ENCODE peak calls at places on chromosome 21, in nine cellular contexts. G, C, N, V, W, D, Z, K and Q are unnamed samples.
A peak's percentile ranks its signal among the peaks of the same experiment; 100 is the strongest.

GRCh38 chr21:35212393-35213127 is 163.5 kb upstream of the RUNX1 start:
- DNase-seq in G (no peak), C (no peak), N (no peak), V (no peak), W (no peak), D (peak; percentile 81), Z (no peak), K (no peak), Q (peak; percentile 49)

GRCh38 chr21:35559128-35559831 is 501.0 kb downstream of the SETD4 start:
- DNase-seq in G (peak; percentile 81), C (no peak), N (no peak), V (no peak), W (no peak), D (peak; percentile 95), Z (no peak), K (peak; percentile 54), Q (peak; percentile 97)

GRCh38 chr21:35363458-35363857 is 314.4 kb upstream of the RUNX1 start:
- DNase-seq in G (no peak), C (no peak), N (no peak), V (no peak), W (no peak), D (no peak), Z (no peak), K (no peak), Q (no peak)

GRCh38 chr21:42923553-42924432 is 1.6 kb downstream of the ERVH48-1 start:
- DNase-seq in G (peak; percentile 81), C (peak; percentile 84), N (peak; percentile 67), V (peak; percentile 73), W (no peak), D (peak; percentile 86), Z (peak; percentile 93), K (peak; percentile 67), Q (peak; percentile 87)

GRCh38 chr21:23601549-23601948 is 2005.7 kb downstream of the MRPL39 start:
- DNase-seq in G (no peak), C (no peak), N (no peak), V (no peak), W (no peak), D (no peak), Z (no peak), K (no peak), Q (no peak)

GRCh38 chr21:41648591-41649031 is 118.2 kb downstream of the RIPK4 start:
- DNase-seq in G (no peak), C (no peak), N (no peak), V (no peak), W (no peak), D (peak; percentile 78), Z (no peak), K (no peak), Q (peak; percentile 31)

GRCh38 chr21:45963225-45963555 is 18.4 kb upstream of the COL6A1 start:
- DNase-seq in G (no peak), C (no peak), N (no peak), V (no peak), W (no peak), D (peak; percentile 52), Z (no peak), K (no peak), Q (no peak)

GRCh38 chr21:35927262-35927661 is 133.1 kb downstream of the SETD4 start:
- DNase-seq in G (no peak), C (no peak), N (no peak), V (no peak), W (no peak), D (no peak), Z (no peak), K (no peak), Q (no peak)

GRCh38 chr21:45466330-45467220 is 61.6 kb downstream of the COL18A1 start:
- DNase-seq in G (no peak), C (no peak), N (peak; percentile 38), V (no peak), W (peak; percentile 59), D (no peak), Z (no peak), K (no peak), Q (no peak)

GRCh38 chr21:45372732-45373355 is 32.1 kb upstream of the COL18A1 start:
- DNase-seq in G (no peak), C (no peak), N (peak; percentile 23), V (peak; percentile 23), W (peak; percentile 48), D (peak; percentile 22), Z (no peak), K (no peak), Q (no peak)

DNA sequence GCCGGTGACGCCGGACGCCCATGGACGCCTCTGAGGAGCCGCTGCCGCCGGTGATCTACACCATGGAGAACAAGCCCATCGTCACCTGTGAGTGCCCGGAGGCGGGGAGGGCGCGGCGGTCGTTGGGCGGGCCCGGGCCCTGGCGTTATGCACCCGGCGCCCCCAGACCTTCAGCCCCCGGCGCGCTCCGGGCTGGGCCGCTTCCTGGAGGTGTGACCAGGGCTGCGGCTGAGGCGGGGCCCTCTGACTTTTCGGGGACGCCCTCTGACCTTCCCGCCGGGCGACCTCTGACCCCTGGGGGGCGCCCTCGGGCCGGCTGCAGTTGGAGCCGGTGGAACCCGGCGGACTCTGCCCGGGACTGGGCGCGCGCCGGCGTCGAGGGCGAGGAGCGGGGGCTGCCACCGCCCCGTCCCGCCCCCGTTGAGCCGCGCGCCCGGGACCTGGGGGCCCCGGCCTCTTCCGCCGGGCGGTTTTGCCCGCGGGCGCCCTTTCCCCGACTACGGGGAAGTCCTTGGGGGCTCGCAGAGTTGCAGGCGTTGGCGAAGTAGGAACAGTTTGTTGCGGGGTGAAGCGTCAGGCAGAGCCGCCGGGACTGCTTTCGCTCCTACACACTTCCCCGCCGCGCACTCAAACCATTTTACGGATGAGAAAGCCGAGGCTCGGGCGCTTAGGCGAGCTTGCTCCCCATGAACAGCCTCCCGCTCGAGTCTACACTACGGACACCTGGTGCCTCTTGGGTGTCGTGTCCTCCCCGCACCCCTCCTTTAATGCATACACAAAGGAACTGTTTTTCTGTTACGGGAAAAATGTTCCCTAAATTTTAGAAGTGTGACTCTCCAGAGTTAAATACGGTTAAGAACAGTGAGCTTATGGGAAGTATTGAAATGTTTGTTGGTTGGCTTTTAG is 618 bp downstream of the TRAPPC10 start:
- DNase-seq in G (no peak), C (peak; percentile 88), N (peak; percentile 82), V (peak; percentile 33), W (peak; percentile 92), D (peak; percentile 13), Z (peak; percentile 95), K (peak; percentile 54), Q (no peak)
- TF ChIP-seq CTCF in G (no peak), C (peak; percentile 52), N (no peak), V (no peak), W (no peak), D (peak; percentile 10), Z (peak; percentile 65), K (no peak), Q (no peak)

GRCh38 chr21:38944903-38945302 is 139.2 kb downstream of the ETS2 start:
- DNase-seq in G (no peak), C (peak; percentile 44), N (no peak), V (no peak), W (no peak), D (no peak), Z (no peak), K (no peak), Q (no peak)
- TF ChIP-seq CTCF in G (no peak), C (no peak), N (no peak), V (no peak), W (no peak), D (no peak), Z (no peak), K (no peak), Q (no peak)

GRCh38 chr21:32708069-32708468 is 19.7 kb downstream of the SYNJ1 start:
- DNase-seq in G (no peak), C (no peak), N (no peak), V (no peak), W (no peak), D (no peak), Z (no peak), K (no peak), Q (no peak)

GRCh38 chr21:32712043-32712442 is 15.8 kb downstream of the SYNJ1 start:
- DNase-seq in G (no peak), C (no peak), N (no peak), V (no peak), W (no peak), D (no peak), Z (no peak), K (no peak), Q (peak; percentile 22)

GRCh38 chr21:32712641-32713040 is 15.2 kb downstream of the SYNJ1 start:
- DNase-seq in G (no peak), C (no peak), N (no peak), V (no peak), W (no peak), D (no peak), Z (no peak), K (no peak), Q (no peak)

GRCh38 chr21:32710987-32711386 is 16.8 kb downstream of the SYNJ1 start:
- DNase-seq in G (no peak), C (no peak), N (no peak), V (no peak), W (no peak), D (no peak), Z (no peak), K (no peak), Q (no peak)

DNA sequence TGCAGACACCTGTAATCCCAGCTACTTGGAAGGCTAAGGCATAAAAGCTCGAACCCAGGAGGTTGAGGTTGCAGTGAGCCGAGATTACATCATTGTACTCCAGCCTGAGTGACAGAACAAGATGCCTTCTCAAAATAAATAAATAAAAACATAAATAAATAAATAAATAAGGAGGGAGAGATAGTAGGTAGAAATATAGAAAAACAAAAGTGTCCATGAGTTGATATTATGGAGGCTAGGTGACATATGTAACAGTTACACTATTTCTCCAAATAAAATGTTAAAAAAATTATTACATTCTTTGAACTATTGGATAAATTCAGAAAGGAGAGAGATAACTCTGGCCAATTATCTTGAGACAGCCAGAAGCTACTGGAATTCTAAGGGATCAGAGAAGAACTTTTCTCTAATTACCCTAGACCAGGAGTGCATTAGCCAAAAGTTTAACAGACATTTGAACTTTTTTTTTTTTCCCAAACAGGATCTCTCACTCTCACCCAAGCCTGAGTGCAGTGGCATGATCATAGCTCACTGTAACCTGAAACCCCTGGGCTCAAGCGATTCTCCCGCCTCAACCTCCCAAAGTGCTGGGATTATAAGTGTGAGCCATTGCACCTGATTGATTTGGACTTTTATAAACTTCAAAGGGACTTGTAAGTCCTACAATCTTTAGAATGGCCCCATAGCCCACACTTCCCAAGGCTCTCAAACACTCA is 17.6 kb downstream of the SYNJ1 start:
- DNase-seq in G (no peak), C (no peak), N (no peak), V (no peak), W (no peak), D (no peak), Z (no peak), K (no peak), Q (no peak)
- TF ChIP-seq CTCF in G (no peak), C (no peak), N (no peak), V (no peak), W (no peak), D (no peak), Z (no peak), K (no peak), Q (no peak)

GRCh38 chr21:21690068-21690665 is 692.0 kb downstream of the NCAM2 start:
- DNase-seq in G (no peak), C (no peak), N (no peak), V (no peak), W (no peak), D (no peak), Z (no peak), K (no peak), Q (no peak)

DNA sequence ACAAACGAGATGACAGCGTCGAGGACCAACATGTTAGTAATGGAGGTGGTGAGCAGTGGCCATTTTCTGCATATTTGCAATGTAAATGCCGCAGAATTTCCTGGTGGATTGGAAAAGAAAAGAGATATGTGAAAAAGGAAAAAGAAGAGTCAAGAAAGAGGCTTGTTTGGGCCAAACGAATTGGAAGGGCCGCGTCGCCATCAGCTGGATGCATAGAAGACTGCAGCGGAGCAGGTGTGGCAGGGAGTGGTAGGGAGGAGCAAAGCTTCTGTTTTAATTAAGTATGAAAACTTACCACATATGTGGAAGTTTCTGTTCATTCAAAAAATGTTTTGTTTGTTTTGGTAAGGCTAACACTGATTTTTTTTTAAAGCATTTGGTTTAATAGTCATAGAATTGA is 690.7 kb downstream of the NCAM2 start:
- DNase-seq in G (no peak), C (peak; percentile 61), N (peak; percentile 35), V (no peak), W (peak; percentile 34), D (peak; percentile 37), Z (no peak), K (peak; percentile 31), Q (peak; percentile 52)
- TF ChIP-seq CTCF in G (peak; percentile 56), C (peak; percentile 32), N (peak; percentile 4), V (no peak), W (peak; percentile 15), D (peak; percentile 61), Z (peak; percentile 48), K (peak; percentile 24), Q (peak; percentile 71)